ENCODE peak calls at places on chromosome 16, in seven cellular contexts. One of them, this sample, is unnamed.

GRCh38 chr16:48503779-48504178 is 106.2 kb downstream of the N4BP1 start:
- DNase-seq in stomach: no peak
- DNase-seq in transverse colon: peak
- DNase-seq in ovary: peak
- DNase-seq in H1: no peak
- DNase-seq in A549: no peak
- DNase-seq in esophagus muscularis mucosa: no peak
- DNase-seq in this sample: no peak

GRCh38 chr16:64416232-64417010 is 705.4 kb downstream of the CDH11 start:
- DNase-seq in stomach: no peak
- DNase-seq in transverse colon: no peak
- DNase-seq in ovary: no peak
- DNase-seq in H1: no peak
- DNase-seq in A549: no peak
- DNase-seq in esophagus muscularis mucosa: no peak
- DNase-seq in this sample: no peak

GRCh38 chr16:69424935-69425784 is 741 bp downstream of the CYB5B start:
- DNase-seq in stomach: no peak
- DNase-seq in transverse colon: no peak
- DNase-seq in ovary: no peak
- DNase-seq in H1: no peak
- DNase-seq in A549: no peak
- DNase-seq in esophagus muscularis mucosa: no peak
- DNase-seq in this sample: no peak

GRCh38 chr16:49652441-49653175 is 203.3 kb downstream of the ZNF423 start:
- DNase-seq in stomach: no peak
- DNase-seq in transverse colon: no peak
- DNase-seq in ovary: peak
- DNase-seq in H1: no peak
- DNase-seq in A549: no peak
- DNase-seq in esophagus muscularis mucosa: no peak
- DNase-seq in this sample: no peak

GRCh38 chr16:1119766-1120611 is 23.9 kb upstream of the C1QTNF8 start:
- DNase-seq in stomach: no peak
- DNase-seq in transverse colon: no peak
- DNase-seq in ovary: no peak
- DNase-seq in H1: no peak
- DNase-seq in A549: no peak
- DNase-seq in esophagus muscularis mucosa: no peak
- DNase-seq in this sample: peak

GRCh38 chr16:50166511-50167500 is 13.7 kb downstream of the TENT4B start:
- DNase-seq in stomach: no peak
- DNase-seq in transverse colon: no peak
- DNase-seq in ovary: no peak
- DNase-seq in H1: no peak
- DNase-seq in A549: no peak
- DNase-seq in esophagus muscularis mucosa: peak
- DNase-seq in this sample: no peak

GRCh38 chr16:51141541-51141940 is 9.5 kb downstream of the SALL1 start:
- DNase-seq in stomach: no peak
- DNase-seq in transverse colon: no peak
- DNase-seq in ovary: no peak
- DNase-seq in H1: peak
- DNase-seq in A549: no peak
- DNase-seq in esophagus muscularis mucosa: no peak
- DNase-seq in this sample: peak

GRCh38 chr16:82761858-82762257 is 135.1 kb downstream of the CDH13 start:
- DNase-seq in stomach: no peak
- DNase-seq in transverse colon: no peak
- DNase-seq in ovary: no peak
- DNase-seq in H1: no peak
- DNase-seq in A549: no peak
- DNase-seq in esophagus muscularis mucosa: no peak
- DNase-seq in this sample: no peak

GRCh38 chr16:19186403-19186802 is 18.4 kb downstream of the SYT17 start:
- DNase-seq in stomach: no peak
- DNase-seq in transverse colon: no peak
- DNase-seq in ovary: no peak
- DNase-seq in H1: no peak
- DNase-seq in A549: no peak
- DNase-seq in esophagus muscularis mucosa: no peak
- DNase-seq in this sample: no peak

GRCh38 chr16:67053767-67054334 is 24.9 kb downstream of the CBFB start:
- DNase-seq in stomach: no peak
- DNase-seq in transverse colon: no peak
- DNase-seq in ovary: no peak
- DNase-seq in H1: no peak
- DNase-seq in A549: no peak
- DNase-seq in esophagus muscularis mucosa: no peak
- DNase-seq in this sample: no peak

GRCh38 chr16:180101-180920 is at the start of gene HBQ1:
- DNase-seq in stomach: no peak
- DNase-seq in transverse colon: no peak
- DNase-seq in ovary: peak
- DNase-seq in H1: peak
- DNase-seq in A549: peak
- DNase-seq in esophagus muscularis mucosa: no peak
- DNase-seq in this sample: peak

GRCh38 chr16:35752773-35753558 is 2293.6 kb downstream of the TP53TG3F start:
- DNase-seq in stomach: no peak
- DNase-seq in transverse colon: no peak
- DNase-seq in ovary: no peak
- DNase-seq in H1: no peak
- DNase-seq in A549: no peak
- DNase-seq in esophagus muscularis mucosa: peak
- DNase-seq in this sample: no peak

GRCh38 chr16:83336630-83337029 is 471.1 kb upstream of the HSBP1 start:
- DNase-seq in stomach: no peak
- DNase-seq in transverse colon: no peak
- DNase-seq in ovary: no peak
- DNase-seq in H1: no peak
- DNase-seq in A549: no peak
- DNase-seq in esophagus muscularis mucosa: no peak
- DNase-seq in this sample: no peak

GRCh38 chr16:56245197-56245596 is 53.9 kb downstream of the GNAO1 start:
- DNase-seq in stomach: no peak
- DNase-seq in transverse colon: no peak
- DNase-seq in ovary: no peak
- DNase-seq in H1: no peak
- DNase-seq in A549: no peak
- DNase-seq in esophagus muscularis mucosa: no peak
- DNase-seq in this sample: no peak

GRCh38 chr16:65024649-65025243 is 97.1 kb downstream of the CDH11 start:
- DNase-seq in stomach: no peak
- DNase-seq in transverse colon: no peak
- DNase-seq in ovary: no peak
- DNase-seq in H1: no peak
- DNase-seq in A549: no peak
- DNase-seq in esophagus muscularis mucosa: no peak
- DNase-seq in this sample: no peak

GRCh38 chr16:20847577-20847976 is 41.2 kb downstream of the REXO5 start:
- DNase-seq in stomach: no peak
- DNase-seq in transverse colon: no peak
- DNase-seq in ovary: no peak
- DNase-seq in H1: no peak
- DNase-seq in A549: no peak
- DNase-seq in esophagus muscularis mucosa: no peak
- DNase-seq in this sample: no peak

GRCh38 chr16:72286936-72287620 is 115.1 kb upstream of the PMFBP1 start:
- DNase-seq in stomach: no peak
- DNase-seq in transverse colon: no peak
- DNase-seq in ovary: no peak
- DNase-seq in H1: no peak
- DNase-seq in A549: no peak
- DNase-seq in esophagus muscularis mucosa: no peak
- DNase-seq in this sample: no peak

GRCh38 chr16:72285324-72285723 is 113.4 kb upstream of the PMFBP1 start:
- DNase-seq in stomach: no peak
- DNase-seq in transverse colon: no peak
- DNase-seq in ovary: no peak
- DNase-seq in H1: peak
- DNase-seq in A549: no peak
- DNase-seq in esophagus muscularis mucosa: no peak
- DNase-seq in this sample: no peak

GRCh38 chr16:72285728-72286127 is 113.8 kb upstream of the PMFBP1 start:
- DNase-seq in stomach: no peak
- DNase-seq in transverse colon: no peak
- DNase-seq in ovary: no peak
- DNase-seq in H1: no peak
- DNase-seq in A549: no peak
- DNase-seq in esophagus muscularis mucosa: no peak
- DNase-seq in this sample: no peak

GRCh38 chr16:72282338-72282737 is 110.4 kb upstream of the PMFBP1 start:
- DNase-seq in stomach: no peak
- DNase-seq in transverse colon: no peak
- DNase-seq in ovary: no peak
- DNase-seq in H1: no peak
- DNase-seq in A549: no peak
- DNase-seq in esophagus muscularis mucosa: no peak
- DNase-seq in this sample: no peak

DNA sequence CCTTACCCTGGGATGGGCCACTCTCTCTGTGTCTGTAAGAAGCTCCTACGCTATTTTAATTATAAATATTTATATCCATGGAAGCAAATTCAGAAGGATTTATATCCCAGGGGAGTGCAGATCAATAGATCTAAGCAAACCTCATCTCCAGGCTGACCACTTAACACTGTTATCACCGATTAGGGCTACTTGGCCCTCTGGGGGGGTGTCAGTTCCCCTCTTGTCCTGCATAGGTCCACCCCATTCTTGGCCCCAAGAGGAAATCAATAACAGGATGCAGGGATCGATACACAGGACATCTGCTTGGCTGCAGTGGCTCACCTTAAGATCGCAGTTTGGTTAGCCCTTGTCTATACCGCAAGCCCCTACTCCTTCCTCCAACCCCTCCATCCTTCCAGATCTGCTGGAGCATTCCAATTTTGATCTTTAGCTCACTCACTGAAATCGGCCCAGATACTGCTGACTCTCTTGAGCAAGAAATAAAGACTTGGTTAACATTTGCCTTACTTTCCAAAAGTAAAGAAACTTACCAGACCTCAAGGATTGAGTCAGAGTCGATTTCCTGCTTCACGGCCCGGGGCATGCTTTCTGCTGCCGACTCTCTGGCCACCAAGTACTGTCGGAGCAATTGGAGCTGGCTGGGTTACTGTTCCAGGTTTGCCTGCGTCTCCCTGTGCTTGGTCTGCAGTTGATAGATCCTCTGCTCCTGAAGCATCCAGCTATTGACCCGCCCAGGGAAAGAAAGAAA is 112.3 kb upstream of the PMFBP1 start:
- DNase-seq in stomach: no peak
- DNase-seq in transverse colon: no peak
- DNase-seq in ovary: no peak
- DNase-seq in H1: no peak
- DNase-seq in A549: no peak
- DNase-seq in esophagus muscularis mucosa: no peak
- DNase-seq in this sample: no peak
- TF ChIP-seq POLR2A in stomach: no peak
- TF ChIP-seq POLR2A in transverse colon: no peak
- TF ChIP-seq POLR2A in ovary: no peak
- TF ChIP-seq POLR2A in H1: no peak
- TF ChIP-seq POLR2A in A549: no peak
- TF ChIP-seq POLR2A in esophagus muscularis mucosa: no peak
- TF ChIP-seq POLR2A in this sample: no peak

DNA sequence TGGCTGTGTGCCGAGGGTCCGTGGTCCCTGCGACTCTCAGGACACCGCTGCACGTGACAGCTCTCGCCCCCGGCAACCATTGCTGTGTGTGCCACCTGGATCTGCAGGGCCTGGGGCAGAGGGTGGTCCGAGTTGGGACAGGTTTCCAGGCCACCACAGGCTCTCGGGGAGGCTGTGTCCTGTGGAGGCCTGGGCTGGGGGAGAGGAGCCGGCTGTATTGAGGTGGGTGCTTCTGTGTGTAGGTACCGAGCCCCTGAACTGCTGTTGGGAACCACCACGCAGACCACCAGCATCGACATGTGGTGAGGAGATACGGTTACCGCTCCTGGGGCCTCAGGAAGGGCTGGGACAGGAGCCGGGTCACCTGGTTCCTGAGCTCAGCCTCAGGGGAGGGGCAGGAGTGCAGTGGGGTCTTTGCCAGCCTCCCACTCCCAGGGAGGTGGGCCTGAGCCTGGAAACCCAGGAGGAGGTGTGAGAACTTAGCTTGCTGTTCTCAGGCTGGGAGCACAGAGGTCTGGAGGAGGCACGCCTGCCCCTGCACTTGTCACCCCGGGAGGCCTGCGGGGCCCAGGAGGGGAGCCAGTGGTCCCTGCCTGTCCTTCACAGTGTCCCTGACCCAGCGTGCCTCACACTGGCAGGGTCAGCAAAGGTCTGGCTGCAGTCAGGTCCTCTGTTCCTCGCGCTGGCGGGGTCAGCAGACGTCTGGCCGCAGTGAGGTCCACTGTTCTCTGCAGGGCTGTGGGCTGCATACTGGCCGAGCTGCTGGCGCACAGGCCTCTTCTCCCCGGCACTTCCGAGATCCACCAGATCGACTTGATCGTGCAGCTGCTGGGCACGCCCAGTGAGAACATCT is 7.3 kb downstream of the SPATA2L start:
- DNase-seq in stomach: no peak
- DNase-seq in transverse colon: no peak
- DNase-seq in ovary: peak
- DNase-seq in H1: no peak
- DNase-seq in A549: no peak
- DNase-seq in esophagus muscularis mucosa: no peak
- DNase-seq in this sample: no peak
- TF ChIP-seq EP300 in stomach: no peak
- TF ChIP-seq EP300 in transverse colon: no peak
- TF ChIP-seq EP300 in ovary: no peak
- TF ChIP-seq EP300 in H1: no peak
- TF ChIP-seq EP300 in A549: no peak
- TF ChIP-seq EP300 in esophagus muscularis mucosa: no peak
- TF ChIP-seq EP300 in this sample: no peak

GRCh38 chr16:30184430-30185140 is 1.2 kb downstream of the CORO1A start:
- DNase-seq in stomach: peak
- DNase-seq in transverse colon: peak
- DNase-seq in ovary: peak
- DNase-seq in H1: peak
- DNase-seq in A549: no peak
- DNase-seq in esophagus muscularis mucosa: no peak
- DNase-seq in this sample: no peak
- TF ChIP-seq POLR2A in stomach: no peak
- TF ChIP-seq POLR2A in transverse colon: no peak
- TF ChIP-seq POLR2A in ovary: no peak
- TF ChIP-seq POLR2A in H1: no peak
- TF ChIP-seq POLR2A in A549: no peak
- TF ChIP-seq POLR2A in esophagus muscularis mucosa: no peak
- TF ChIP-seq POLR2A in this sample: no peak

DNA sequence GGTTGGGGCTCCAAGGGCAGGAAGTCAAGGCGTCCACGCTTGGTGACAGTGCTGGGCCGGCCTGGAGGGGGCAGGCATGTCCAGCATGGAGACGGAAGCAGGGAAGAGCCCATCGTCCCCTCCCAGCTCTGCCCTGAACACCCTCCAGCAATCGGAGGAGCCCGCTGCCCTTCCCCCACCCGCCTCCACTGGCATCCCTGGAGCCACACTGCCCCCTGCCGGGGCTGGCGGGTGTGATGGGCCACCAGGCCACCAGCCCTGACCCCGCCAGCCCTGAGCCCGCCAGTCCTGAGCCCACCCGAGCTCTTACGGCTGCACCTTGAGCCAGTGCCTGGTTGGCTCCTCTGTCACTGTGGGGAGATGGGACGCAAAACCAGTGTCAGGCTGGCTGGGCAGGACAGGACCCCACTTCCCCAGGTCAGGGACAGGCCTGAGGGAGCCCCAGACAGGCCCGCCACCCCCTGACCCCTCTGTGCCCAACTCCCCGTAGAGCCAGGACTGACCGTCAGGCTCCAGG is 4.1 kb upstream of the CDH15 start:
- DNase-seq in stomach: peak
- DNase-seq in transverse colon: peak
- DNase-seq in ovary: peak
- DNase-seq in H1: peak
- DNase-seq in A549: peak
- DNase-seq in esophagus muscularis mucosa: no peak
- DNase-seq in this sample: peak
- TF ChIP-seq EP300 in stomach: no peak
- TF ChIP-seq EP300 in transverse colon: no peak
- TF ChIP-seq EP300 in ovary: no peak
- TF ChIP-seq EP300 in H1: no peak
- TF ChIP-seq EP300 in A549: no peak
- TF ChIP-seq EP300 in esophagus muscularis mucosa: no peak
- TF ChIP-seq EP300 in this sample: no peak

This sample was measured in upper lobe of left lung.